ENCODE peak calls at places on chromosomes 16 and 17, in eight cellular contexts. P is body of pancreas, F is A673, D is mucosa of descending colon, S is left ventricle myocardium inferior, Z is transverse colon, X is foreskin fibroblast, R is heart right ventricle. M is an unnamed sample.

GRCh38 chr16:48284772-48285409 is 37.6 kb upstream of the ABCC11 start:
- DNase-seq in P (no peak), F (no peak), D (no peak), S (no peak), Z (no peak), X (no peak), R (no peak), M (no peak)

GRCh38 chr17:50264263-50265113 is 9.8 kb upstream of the TMEM92 start:
- DNase-seq in P (no peak), F (no peak), D (no peak), S (no peak), Z (no peak), X (peak; percentile 66), R (no peak), M (peak; percentile 65)

GRCh38 chr17:47120521-47121095 is 68.5 kb downstream of the CDC27 start:
- DNase-seq in P (no peak), F (no peak), D (no peak), S (no peak), Z (no peak), X (peak; percentile 55), R (no peak), M (peak; percentile 40)

GRCh38 chr17:48241131-48241591 is 133.6 kb downstream of the SNX11 start:
- DNase-seq in P (no peak), F (peak; percentile 72), D (no peak), S (peak; percentile 22), Z (no peak), X (peak; percentile 76), R (peak; percentile 38), M (peak; percentile 75)

GRCh38 chr17:48563385-48563838 is 14.7 kb downstream of the HOXB4 start:
- DNase-seq in P (no peak), F (no peak), D (no peak), S (no peak), Z (no peak), X (no peak), R (no peak), M (no peak)

GRCh38 chr17:75153854-75154194 is 488 bp downstream of the JPT1 start:
- DNase-seq in P (peak; percentile 30), F (peak; percentile 33), D (peak; percentile 67), S (no peak), Z (peak; percentile 32), X (no peak), R (no peak), M (no peak)

GRCh38 chr17:80991645-80992076 is at the start of gene CHMP6:
- DNase-seq in P (peak; percentile 75), F (peak; percentile 87), D (peak; percentile 86), S (peak; percentile 79), Z (peak; percentile 76), X (peak; percentile 74), R (peak; percentile 74), M (peak; percentile 78)

GRCh38 chr16:2496223-2497115 is 17.3 kb upstream of the ATP6V0C start:
- DNase-seq in P (no peak), F (no peak), D (peak; percentile 55), S (no peak), Z (no peak), X (no peak), R (no peak), M (no peak)

GRCh38 chr16:88385831-88386815 is 3.4 kb downstream of the ZNF469 start:
- DNase-seq in P (no peak), F (no peak), D (peak; percentile 29), S (peak; percentile 8), Z (no peak), X (no peak), R (no peak), M (no peak)
- TF ChIP-seq CTCF in P (no peak), F (no peak), D (no peak), S (no peak), Z (no peak), X (no peak), R (no peak), M (no peak)

DNA sequence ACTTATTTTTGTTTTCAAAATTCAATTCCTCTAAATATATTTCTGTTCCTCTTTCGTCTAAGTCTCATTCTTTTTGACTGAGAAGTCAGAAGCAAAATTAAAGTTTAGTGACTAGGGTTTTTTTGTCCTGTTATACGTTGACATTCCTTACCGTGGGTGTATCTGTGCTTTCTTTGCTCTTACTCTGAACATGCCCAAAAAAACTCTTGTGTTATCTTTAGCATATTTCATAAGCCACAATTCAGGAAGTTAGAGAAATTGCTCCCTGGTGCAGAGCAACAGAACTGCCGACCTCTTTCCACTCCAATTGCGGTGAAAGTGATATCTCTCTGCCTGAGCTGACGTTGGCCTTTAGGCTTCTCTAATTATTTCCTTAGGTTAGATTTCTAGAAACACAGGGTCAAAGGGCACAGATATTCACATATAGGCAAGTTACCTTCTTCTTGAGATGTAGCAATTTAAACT is 65.7 kb downstream of the CENPV start:
- DNase-seq in P (no peak), F (no peak), D (no peak), S (no peak), Z (peak; percentile 40), X (peak; percentile 74), R (no peak), M (peak; percentile 85)
- H3K4me3 ChIP-seq in P (no peak overlapping the region), F (no peak overlapping the region), D (no peak overlapping the region), S (no peak overlapping the region), Z (no peak overlapping the region), X (no peak overlapping the region), R (no peak overlapping the region), M (no peak overlapping the region)

GRCh38 chr16:85199880-85200279 is 87.6 kb upstream of the CIBAR2 start:
- DNase-seq in P (no peak), F (no peak), D (peak; percentile 41), S (no peak), Z (no peak), X (no peak), R (no peak), M (no peak)

GRCh38 chr16:85196976-85197375 is 84.7 kb upstream of the CIBAR2 start:
- DNase-seq in P (no peak), F (no peak), D (no peak), S (no peak), Z (no peak), X (no peak), R (no peak), M (no peak)

GRCh38 chr16:85200471-85201278 is 88.4 kb upstream of the CIBAR2 start:
- DNase-seq in P (no peak), F (no peak), D (no peak), S (no peak), Z (no peak), X (no peak), R (no peak), M (no peak)

GRCh38 chr16:85197611-85198566 is 85.6 kb upstream of the CIBAR2 start:
- DNase-seq in P (no peak), F (no peak), D (peak; percentile 44), S (no peak), Z (no peak), X (no peak), R (no peak), M (no peak)

DNA sequence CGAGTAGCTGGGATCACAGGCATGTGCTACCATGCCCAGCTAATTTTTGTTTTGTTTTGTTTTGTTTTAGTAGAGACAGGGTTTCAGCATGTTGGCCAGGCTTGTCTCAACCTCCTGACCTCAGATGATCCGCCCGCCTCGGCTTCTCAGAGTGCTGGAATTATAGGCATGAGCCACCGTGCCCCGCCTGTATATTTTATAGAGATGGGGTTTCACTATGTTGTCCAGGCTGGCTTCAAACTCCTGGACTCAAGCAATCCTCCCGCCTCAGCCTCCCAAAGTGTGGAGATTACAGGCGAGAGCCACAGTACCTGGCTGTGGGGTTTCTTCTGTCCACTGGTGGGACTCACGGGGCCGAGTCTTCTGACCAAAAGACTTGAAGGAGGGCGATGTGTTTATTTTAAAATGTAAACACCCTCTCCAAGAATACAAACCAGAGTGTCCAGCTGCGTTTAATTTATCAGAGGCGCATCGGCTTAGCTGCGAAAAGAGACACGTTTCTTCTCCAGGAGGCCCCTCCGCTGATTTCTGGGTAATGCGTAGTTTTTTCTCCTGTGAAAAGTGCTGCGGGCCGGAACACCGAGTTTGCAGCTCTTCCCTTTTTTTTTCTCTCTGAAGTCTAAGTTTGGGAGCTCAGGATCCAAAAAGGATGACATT is 86.9 kb upstream of the CIBAR2 start:
- DNase-seq in P (no peak), F (no peak), D (no peak), S (no peak), Z (no peak), X (peak; percentile 62), R (no peak), M (no peak)
- TF ChIP-seq CTCF in P (no peak), F (no peak), D (no peak), S (no peak), Z (no peak), X (no peak), R (no peak), M (no peak)

DNA sequence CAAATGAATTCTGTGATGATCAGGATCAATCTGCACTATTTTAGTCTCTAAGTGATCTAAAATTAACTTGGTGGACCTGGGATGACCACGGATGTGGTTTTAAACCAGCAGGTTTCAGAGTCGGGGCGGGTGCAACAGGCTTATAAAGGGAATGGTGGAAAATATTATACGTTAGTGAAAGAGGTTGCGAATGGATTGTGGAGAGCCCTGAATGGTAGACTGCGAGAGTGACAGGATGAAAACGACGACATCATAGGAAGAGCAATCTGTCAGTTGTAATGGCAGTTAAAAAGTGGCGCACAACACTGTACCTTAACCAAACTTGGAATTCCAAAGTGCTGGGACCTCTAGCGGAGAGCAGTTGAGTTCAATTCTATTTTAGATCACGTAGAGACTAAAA is 1.2 kb upstream of the CYB5B start:
- DNase-seq in P (no peak), F (no peak), D (no peak), S (no peak), Z (no peak), X (no peak), R (no peak), M (no peak)
- H3K4me3 ChIP-seq in P (no peak overlapping the region), F (no peak overlapping the region), D (no peak overlapping the region), S (peak overlapping the region; percentile 86), Z (no peak overlapping the region), X (no peak overlapping the region), R (peak overlapping the region; percentile 73), M (no peak overlapping the region)

GRCh38 chr17:3551189-3551588 is 6.4 kb downstream of the TRPV3 start:
- DNase-seq in P (no peak), F (no peak), D (no peak), S (no peak), Z (peak; percentile 63), X (no peak), R (no peak), M (no peak)
- TF ChIP-seq CTCF in P (no peak), F (no peak), D (no peak), S (no peak), Z (peak; percentile 18), X (no peak), R (no peak), M (no peak)